ENCODE peak calls at places on chromosomes 4 and X, in seven cellular contexts. One of them, this sample, is unnamed.
A peak's percentile ranks its signal among the peaks of the same experiment; 100 is the strongest.

GRCh38 chr4:137541866-137542648 is 9.8 kb upstream of the PCDH18 start:
- DNase-seq in Panc1: no peak
- DNase-seq in choroid plexus epithelial cell: no peak
- DNase-seq in K562: no peak
- DNase-seq in A549: no peak
- DNase-seq in breast epithelium: no peak
- DNase-seq in CD8-positive, alpha-beta T cell: no peak
- DNase-seq in this sample: no peak

GRCh38 chrX:109601458-109601857 is 23.5 kb downstream of the KCNE5 start:
- DNase-seq in A549: no peak
- DNase-seq in breast epithelium: no peak
- DNase-seq in CD8-positive, alpha-beta T cell: no peak
- DNase-seq in K562: no peak
- DNase-seq in choroid plexus epithelial cell: no peak
- DNase-seq in Panc1: no peak
- DNase-seq in this sample: no peak

GRCh38 chr4:35772291-35772690 is 472.0 kb downstream of the ARAP2 start:
- DNase-seq in choroid plexus epithelial cell: no peak
- DNase-seq in CD8-positive, alpha-beta T cell: no peak
- DNase-seq in K562: no peak
- DNase-seq in breast epithelium: no peak
- DNase-seq in Panc1: no peak
- DNase-seq in A549: no peak
- DNase-seq in this sample: peak; percentile 2

GRCh38 chr4:70761276-70761816 is 39.6 kb downstream of the RUFY3 start:
- DNase-seq in K562: no peak
- DNase-seq in Panc1: no peak
- DNase-seq in CD8-positive, alpha-beta T cell: no peak
- DNase-seq in breast epithelium: no peak
- DNase-seq in A549: no peak
- DNase-seq in choroid plexus epithelial cell: no peak
- DNase-seq in this sample: peak; percentile 8

GRCh38 chrX:38600089-38600755 is 38.9 kb downstream of the TSPAN7 start:
- DNase-seq in A549: no peak
- DNase-seq in Panc1: no peak
- DNase-seq in breast epithelium: no peak
- DNase-seq in K562: no peak
- DNase-seq in choroid plexus epithelial cell: no peak
- DNase-seq in CD8-positive, alpha-beta T cell: no peak
- DNase-seq in this sample: no peak

GRCh38 chr4:19711871-19712270 is 539.8 kb upstream of the SLIT2 start:
- DNase-seq in A549: no peak
- DNase-seq in breast epithelium: no peak
- DNase-seq in Panc1: peak; percentile 5
- DNase-seq in CD8-positive, alpha-beta T cell: no peak
- DNase-seq in K562: no peak
- DNase-seq in choroid plexus epithelial cell: peak; percentile 61
- DNase-seq in this sample: peak; percentile 68

GRCh38 chr4:74948279-74948678 is 15.4 kb downstream of the PARM1 start:
- DNase-seq in K562: no peak
- DNase-seq in Panc1: no peak
- DNase-seq in breast epithelium: no peak
- DNase-seq in A549: no peak
- DNase-seq in choroid plexus epithelial cell: no peak
- DNase-seq in CD8-positive, alpha-beta T cell: no peak
- DNase-seq in this sample: no peak

GRCh38 chr4:119872344-119873031 is 194.2 kb downstream of the MAD2L1 start:
- DNase-seq in Panc1: no peak
- DNase-seq in breast epithelium: no peak
- DNase-seq in K562: no peak
- DNase-seq in A549: no peak
- DNase-seq in CD8-positive, alpha-beta T cell: no peak
- DNase-seq in choroid plexus epithelial cell: no peak
- DNase-seq in this sample: no peak

GRCh38 chr4:123423819-123424218 is 27.2 kb downstream of the SPRY1 start:
- DNase-seq in K562: no peak
- DNase-seq in breast epithelium: no peak
- DNase-seq in Panc1: no peak
- DNase-seq in A549: no peak
- DNase-seq in CD8-positive, alpha-beta T cell: no peak
- DNase-seq in choroid plexus epithelial cell: no peak
- DNase-seq in this sample: no peak

GRCh38 chrX:65589304-65589703 is 54.7 kb upstream of the LAS1L start:
- DNase-seq in choroid plexus epithelial cell: no peak
- DNase-seq in breast epithelium: no peak
- DNase-seq in Panc1: no peak
- DNase-seq in K562: no peak
- DNase-seq in A549: no peak
- DNase-seq in CD8-positive, alpha-beta T cell: no peak
- DNase-seq in this sample: no peak

GRCh38 chr4:101711590-101712255 is 78.8 kb upstream of the BANK1 start:
- DNase-seq in Panc1: no peak
- DNase-seq in A549: no peak
- DNase-seq in choroid plexus epithelial cell: peak; percentile 22
- DNase-seq in CD8-positive, alpha-beta T cell: no peak
- DNase-seq in K562: no peak
- DNase-seq in breast epithelium: no peak
- DNase-seq in this sample: peak; percentile 29

GRCh38 chr4:183399166-183399565 is 45.3 kb upstream of the CDKN2AIP start:
- DNase-seq in Panc1: no peak
- DNase-seq in choroid plexus epithelial cell: no peak
- DNase-seq in K562: peak; percentile 19
- DNase-seq in A549: no peak
- DNase-seq in CD8-positive, alpha-beta T cell: no peak
- DNase-seq in breast epithelium: no peak
- DNase-seq in this sample: no peak

GRCh38 chrX:135984220-135984619 is 1.0 kb upstream of the SLC9A6 start:
- DNase-seq in Panc1: no peak
- DNase-seq in A549: no peak
- DNase-seq in K562: no peak
- DNase-seq in breast epithelium: no peak
- DNase-seq in CD8-positive, alpha-beta T cell: no peak
- DNase-seq in choroid plexus epithelial cell: no peak
- DNase-seq in this sample: no peak

GRCh38 chrX:31268359-31268758 is 196.5 kb upstream of the FTHL17 start:
- DNase-seq in A549: no peak
- DNase-seq in Panc1: no peak
- DNase-seq in breast epithelium: no peak
- DNase-seq in CD8-positive, alpha-beta T cell: no peak
- DNase-seq in K562: no peak
- DNase-seq in choroid plexus epithelial cell: peak; percentile 57
- DNase-seq in this sample: no peak

GRCh38 chr4:76984788-76985211 is 35.2 kb downstream of the SEPTIN11 start:
- DNase-seq in choroid plexus epithelial cell: peak; percentile 100
- DNase-seq in Panc1: peak; percentile 24
- DNase-seq in A549: no peak
- DNase-seq in breast epithelium: no peak
- DNase-seq in CD8-positive, alpha-beta T cell: no peak
- DNase-seq in K562: no peak
- DNase-seq in this sample: peak; percentile 100

GRCh38 chr4:78293348-78293747 is 236.2 kb downstream of the FRAS1 start:
- DNase-seq in A549: no peak
- DNase-seq in choroid plexus epithelial cell: peak; percentile 49
- DNase-seq in breast epithelium: no peak
- DNase-seq in CD8-positive, alpha-beta T cell: no peak
- DNase-seq in Panc1: no peak
- DNase-seq in K562: no peak
- DNase-seq in this sample: peak; percentile 34

GRCh38 chr4:138925495-138925894 is 90.1 kb upstream of the NOCT start:
- DNase-seq in breast epithelium: no peak
- DNase-seq in K562: no peak
- DNase-seq in A549: no peak
- DNase-seq in choroid plexus epithelial cell: no peak
- DNase-seq in Panc1: no peak
- DNase-seq in CD8-positive, alpha-beta T cell: no peak
- DNase-seq in this sample: no peak

GRCh38 chr4:139118365-139118764 is 58.7 kb downstream of the ELF2 start:
- DNase-seq in CD8-positive, alpha-beta T cell: no peak
- DNase-seq in breast epithelium: no peak
- DNase-seq in A549: no peak
- DNase-seq in choroid plexus epithelial cell: no peak
- DNase-seq in Panc1: no peak
- DNase-seq in K562: no peak
- DNase-seq in this sample: no peak

GRCh38 chrX:118254611-118255010 is 91.3 kb upstream of the WDR44 start:
- DNase-seq in CD8-positive, alpha-beta T cell: peak; percentile 2
- DNase-seq in K562: peak; percentile 57
- DNase-seq in A549: peak; percentile 50
- DNase-seq in Panc1: peak; percentile 39
- DNase-seq in breast epithelium: no peak
- DNase-seq in choroid plexus epithelial cell: peak; percentile 60
- DNase-seq in this sample: peak; percentile 60

GRCh38 chr4:188428935-188429334 is 289.7 kb downstream of the TRIML1 start:
- DNase-seq in breast epithelium: no peak
- DNase-seq in CD8-positive, alpha-beta T cell: no peak
- DNase-seq in A549: peak; percentile 77
- DNase-seq in Panc1: no peak
- DNase-seq in K562: no peak
- DNase-seq in choroid plexus epithelial cell: no peak
- DNase-seq in this sample: no peak

GRCh38 chrX:109475174-109475891 is 6.6 kb downstream of the GUCY2F start:
- DNase-seq in K562: peak; percentile 48
- DNase-seq in CD8-positive, alpha-beta T cell: no peak
- DNase-seq in choroid plexus epithelial cell: peak; percentile 61
- DNase-seq in Panc1: peak; percentile 7
- DNase-seq in breast epithelium: peak; percentile 36
- DNase-seq in A549: peak; percentile 54
- DNase-seq in this sample: peak; percentile 44

GRCh38 chrX:149398027-149398426 is 107.1 kb downstream of the IDS start:
- DNase-seq in Panc1: no peak
- DNase-seq in A549: no peak
- DNase-seq in choroid plexus epithelial cell: no peak
- DNase-seq in CD8-positive, alpha-beta T cell: no peak
- DNase-seq in breast epithelium: no peak
- DNase-seq in K562: no peak
- DNase-seq in this sample: no peak

GRCh38 chrX:46294234-46294633 is 251.0 kb downstream of the ZNF674 start:
- DNase-seq in choroid plexus epithelial cell: peak; percentile 13
- DNase-seq in Panc1: no peak
- DNase-seq in K562: no peak
- DNase-seq in CD8-positive, alpha-beta T cell: no peak
- DNase-seq in A549: no peak
- DNase-seq in breast epithelium: no peak
- DNase-seq in this sample: peak; percentile 11

GRCh38 chr4:152083348-152083747 is 322.5 kb upstream of the GATB start:
- DNase-seq in CD8-positive, alpha-beta T cell: no peak
- DNase-seq in breast epithelium: no peak
- DNase-seq in A549: no peak
- DNase-seq in choroid plexus epithelial cell: no peak
- DNase-seq in K562: no peak
- DNase-seq in Panc1: no peak
- DNase-seq in this sample: no peak

GRCh38 chr4:112284662-112285411 is 867 bp downstream of the TIFA start:
- DNase-seq in K562: peak; percentile 28
- DNase-seq in breast epithelium: no peak
- DNase-seq in Panc1: no peak
- DNase-seq in CD8-positive, alpha-beta T cell: no peak
- DNase-seq in A549: no peak
- DNase-seq in choroid plexus epithelial cell: peak; percentile 66
- DNase-seq in this sample: no peak

GRCh38 chr4:100117749-100118148 is 72.5 kb downstream of the DDIT4L start:
- DNase-seq in breast epithelium: no peak
- DNase-seq in CD8-positive, alpha-beta T cell: no peak
- DNase-seq in choroid plexus epithelial cell: peak; percentile 50
- DNase-seq in A549: no peak
- DNase-seq in Panc1: no peak
- DNase-seq in K562: no peak
- DNase-seq in this sample: no peak
- TF ChIP-seq CTCF in breast epithelium: no peak
- TF ChIP-seq CTCF in CD8-positive, alpha-beta T cell: no peak
- TF ChIP-seq CTCF in choroid plexus epithelial cell: peak; percentile 75
- TF ChIP-seq CTCF in A549: no peak
- TF ChIP-seq CTCF in Panc1: peak; percentile 16
- TF ChIP-seq CTCF in K562: peak; percentile 15
- TF ChIP-seq CTCF in this sample: peak; percentile 9

GRCh38 chrX:53288173-53288572 is 6.8 kb upstream of the IQSEC2 start:
- DNase-seq in Panc1: no peak
- DNase-seq in K562: peak; percentile 58
- DNase-seq in choroid plexus epithelial cell: no peak
- DNase-seq in A549: no peak
- DNase-seq in CD8-positive, alpha-beta T cell: no peak
- DNase-seq in breast epithelium: no peak
- DNase-seq in this sample: no peak
- H3K4me3 ChIP-seq in Panc1: no peak overlapping the region
- H3K4me3 ChIP-seq in K562: no peak overlapping the region
- H3K4me3 ChIP-seq in choroid plexus epithelial cell: no peak overlapping the region
- H3K4me3 ChIP-seq in A549: no peak overlapping the region
- H3K4me3 ChIP-seq in CD8-positive, alpha-beta T cell: peak overlapping the region; percentile 45
- H3K4me3 ChIP-seq in breast epithelium: peak overlapping the region; percentile 15
- H3K4me3 ChIP-seq in this sample: no peak overlapping the region

GRCh38 chr4:143085224-143085623 is 99.5 kb upstream of the USP38 start:
- DNase-seq in A549: peak; percentile 2
- DNase-seq in breast epithelium: no peak
- DNase-seq in choroid plexus epithelial cell: peak; percentile 14
- DNase-seq in Panc1: no peak
- DNase-seq in K562: no peak
- DNase-seq in CD8-positive, alpha-beta T cell: no peak
- DNase-seq in this sample: no peak
- TF ChIP-seq CTCF in A549: peak; percentile 50
- TF ChIP-seq CTCF in breast epithelium: no peak
- TF ChIP-seq CTCF in choroid plexus epithelial cell: no peak
- TF ChIP-seq CTCF in Panc1: peak; percentile 18
- TF ChIP-seq CTCF in K562: no peak
- TF ChIP-seq CTCF in CD8-positive, alpha-beta T cell: no peak
- TF ChIP-seq CTCF in this sample: peak; percentile 17

DNA sequence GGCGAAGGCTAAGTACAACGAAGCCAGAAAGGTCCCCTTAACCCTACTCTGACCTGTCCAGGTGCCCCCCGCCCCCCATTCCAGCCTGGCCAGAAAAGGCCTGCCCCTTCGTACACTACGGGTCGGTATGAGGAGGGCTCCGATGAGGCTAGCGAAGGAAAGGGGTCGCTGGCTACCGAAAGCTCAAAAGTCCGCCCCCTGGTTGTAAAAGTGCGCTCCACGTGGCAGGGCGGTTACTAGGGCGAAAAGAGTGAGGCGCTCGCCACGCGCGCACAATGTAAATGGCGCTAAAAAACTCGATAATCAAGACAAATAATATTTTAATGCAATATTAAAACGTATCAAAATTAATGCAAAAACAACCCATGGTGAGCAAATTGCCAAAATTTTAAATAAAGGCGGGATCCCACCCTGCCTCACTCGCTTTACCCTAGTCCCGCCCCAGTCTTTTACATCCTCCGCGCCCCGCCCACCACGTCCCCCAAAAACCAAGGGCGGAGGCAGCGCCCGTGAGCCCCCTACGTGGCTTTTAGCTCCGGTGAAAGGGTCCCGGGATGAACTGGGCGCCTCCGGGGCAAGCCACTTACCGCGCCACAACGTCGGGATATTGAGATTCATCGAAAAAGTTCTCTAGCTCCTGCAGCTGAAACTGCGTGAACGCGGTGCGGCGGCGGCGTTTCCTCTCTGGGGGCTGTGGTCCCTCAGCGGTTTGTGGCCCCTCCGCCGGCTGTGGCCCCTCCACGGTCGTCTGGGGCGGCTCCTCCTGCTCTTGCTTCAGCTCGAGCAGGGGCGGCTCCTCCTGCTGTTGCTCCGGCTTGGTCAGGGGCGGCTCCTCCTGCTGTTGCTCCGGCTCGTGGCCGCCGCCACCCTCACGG is 929 bp downstream of the ESX1 start:
- DNase-seq in K562: no peak
- DNase-seq in A549: peak; percentile 14
- DNase-seq in breast epithelium: no peak
- DNase-seq in Panc1: no peak
- DNase-seq in CD8-positive, alpha-beta T cell: no peak
- DNase-seq in choroid plexus epithelial cell: no peak
- DNase-seq in this sample: no peak
- H3K4me3 ChIP-seq in K562: no peak overlapping the region
- H3K4me3 ChIP-seq in A549: peak overlapping the region; percentile 45
- H3K4me3 ChIP-seq in breast epithelium: peak overlapping the region; percentile 55
- H3K4me3 ChIP-seq in Panc1: peak overlapping the region; percentile 43
- H3K4me3 ChIP-seq in CD8-positive, alpha-beta T cell: no peak overlapping the region
- H3K4me3 ChIP-seq in choroid plexus epithelial cell: peak overlapping the region; percentile 45
- H3K4me3 ChIP-seq in this sample: no peak overlapping the region

This sample was measured in fibroblast of mammary gland.